ENCODE peak calls at places on chromosomes 13 and 19, in eight cellular contexts. X is WTC11, S is K562, V is IMR-90, M is H1, I is SK-N-SH, B is A549, T is GM12878. K is an unnamed sample.

GRCh38 chr19:45234089-45234869 is 10.9 kb downstream of the EXOC3L2 start:
- DNase-seq in X (peak), I (peak), M (peak), B (no peak), T (no peak), V (no peak), S (no peak), K (no peak)

GRCh38 chr13:114099918-114100445 is 32.4 kb downstream of the RASA3 start:
- DNase-seq in I (peak), S (no peak), B (peak), M (peak), T (no peak), X (peak), V (peak), K (peak)

GRCh38 chr13:92804346-92804745 is 422.3 kb upstream of the GPC6 start:
- DNase-seq in X (no peak), S (no peak), B (no peak), T (no peak), I (no peak), M (no peak), V (peak), K (no peak)

GRCh38 chr19:9791552-9792181 is 23.1 kb upstream of the ZNF846 start:
- DNase-seq in S (peak), B (peak), T (peak), M (peak), I (peak), V (peak), X (peak), K (peak)

GRCh38 chr13:106418556-106418955 is 116.9 kb downstream of the EFNB2 start:
- DNase-seq in M (no peak), T (no peak), V (peak), X (no peak), I (peak), B (no peak), S (no peak), K (no peak)

GRCh38 chr13:30466358-30466714 is 600 bp upstream of the HMGB1 start:
- DNase-seq in M (no peak), B (no peak), S (no peak), V (peak), T (no peak), I (no peak), X (no peak), K (no peak)

GRCh38 chr13:29901714-29902631 is 51.6 kb upstream of the UBL3 start:
- DNase-seq in S (peak), I (no peak), M (no peak), V (peak), X (no peak), T (no peak), B (no peak), K (no peak)

GRCh38 chr19:28618504-28618903 is 594.4 kb downstream of the UQCRFS1 start:
- DNase-seq in M (no peak), I (no peak), T (no peak), B (no peak), X (no peak), V (no peak), S (no peak), K (no peak)

GRCh38 chr19:2478324-2478755 is 2.4 kb downstream of the GADD45B start:
- DNase-seq in X (no peak), T (no peak), S (no peak), V (peak), M (peak), I (peak), B (no peak), K (no peak)

GRCh38 chr13:31037874-31038475 is 105.5 kb downstream of the TEX26 start:
- DNase-seq in T (no peak), M (no peak), V (no peak), X (no peak), B (no peak), I (no peak), S (no peak), K (no peak)

GRCh38 chr19:43526884-43527859 is at the start of gene ETHE1:
- DNase-seq in S (peak), V (peak), I (peak), B (peak), M (peak), T (no peak), X (peak), K (peak)

GRCh38 chr19:50693064-50693975 is 26.3 kb downstream of the SHANK1 start:
- DNase-seq in V (no peak), T (no peak), B (no peak), M (peak), I (peak), X (no peak), S (no peak), K (no peak)

GRCh38 chr19:50688766-50689165 is 30.8 kb downstream of the SHANK1 start:
- DNase-seq in V (no peak), I (no peak), S (no peak), X (no peak), B (no peak), T (no peak), M (no peak), K (no peak)

GRCh38 chr19:50686310-50687032 is 33.1 kb downstream of the SHANK1 start:
- DNase-seq in X (peak), M (peak), S (no peak), B (no peak), V (no peak), I (no peak), T (no peak), K (no peak)

GRCh38 chr19:50694815-50695145 is 24.8 kb downstream of the SHANK1 start:
- DNase-seq in X (no peak), I (no peak), M (no peak), V (no peak), T (no peak), S (no peak), B (no peak), K (no peak)

DNA sequence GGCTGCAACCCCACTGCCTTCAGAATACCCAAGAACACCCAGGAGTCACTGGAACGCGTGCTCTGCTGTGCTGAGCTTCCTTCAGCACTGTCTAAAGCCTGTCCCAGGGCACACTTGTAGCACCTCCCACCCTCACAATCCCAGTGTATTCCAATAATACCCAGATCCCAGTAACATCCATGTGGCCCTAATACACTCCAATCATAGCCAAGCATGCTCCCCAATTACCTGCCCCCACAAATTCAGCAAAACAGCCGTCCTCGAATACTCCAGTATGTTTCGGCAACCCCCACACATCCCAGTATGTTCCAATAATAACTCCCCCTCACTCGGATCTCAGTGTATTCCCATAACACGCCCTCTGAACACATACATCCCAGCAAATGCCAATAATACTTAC is 29.2 kb downstream of the SHANK1 start:
- DNase-seq in M (no peak), I (no peak), X (no peak), S (no peak), V (no peak), B (no peak), T (no peak), K (no peak)
- TF ChIP-seq USF2 in M (no peak), I (no peak), X (no peak), S (no peak), V (no peak), B (no peak), T (no peak), K (no peak)

GRCh38 chr13:39417643-39418042 is 185.3 kb downstream of the LHFPL6 start:
- DNase-seq in I (no peak), B (no peak), T (no peak), V (peak), S (no peak), X (peak), M (peak), K (no peak)
- TF ChIP-seq USF2 in I (no peak), B (no peak), T (no peak), V (no peak), S (no peak), X (no peak), M (no peak), K (no peak)

GRCh38 chr13:24225930-24226329 is 65.4 kb downstream of the SPATA13 start:
- DNase-seq in I (no peak), S (no peak), V (no peak), X (no peak), M (no peak), T (no peak), B (no peak), K (no peak)
- TF ChIP-seq USF2 in I (no peak), S (no peak), V (no peak), X (no peak), M (no peak), T (no peak), B (no peak), K (no peak)

GRCh38 chr13:112851107-112852046 is 117.6 kb upstream of the MCF2L start:
- DNase-seq in X (no peak), I (no peak), T (no peak), S (no peak), M (no peak), B (no peak), V (no peak), K (no peak)

GRCh38 chr13:112850273-112850672 is 118.7 kb upstream of the MCF2L start:
- DNase-seq in S (no peak), V (no peak), T (no peak), X (no peak), I (no peak), B (no peak), M (no peak), K (no peak)

GRCh38 chr13:112846411-112847115 is 122.5 kb upstream of the MCF2L start:
- DNase-seq in T (no peak), M (no peak), S (no peak), V (no peak), B (no peak), X (no peak), I (no peak), K (no peak)

GRCh38 chr13:112852392-112852791 is 116.6 kb upstream of the MCF2L start:
- DNase-seq in B (no peak), M (no peak), V (no peak), X (no peak), I (no peak), T (no peak), S (no peak), K (no peak)

GRCh38 chr13:112849500-112849899 is 119.5 kb upstream of the MCF2L start:
- DNase-seq in M (no peak), X (no peak), I (peak), T (no peak), B (no peak), V (peak), S (no peak), K (peak)
- TF ChIP-seq USF2 in M (no peak), X (no peak), I (no peak), T (no peak), B (no peak), V (no peak), S (no peak), K (no peak)

GRCh38 chr19:18731562-18732008 is 48.1 kb downstream of the CRTC1 start:
- DNase-seq in X (no peak), I (no peak), T (no peak), V (peak), M (no peak), S (peak), B (no peak), K (peak)
- TF ChIP-seq USF2 in X (no peak), I (no peak), T (no peak), V (no peak), M (no peak), S (no peak), B (no peak), K (no peak)

GRCh38 chr13:112060899-112061366 is 6.0 kb upstream of the SOX1 start:
- DNase-seq in X (peak), B (no peak), V (no peak), T (no peak), I (no peak), M (peak), S (no peak), K (no peak)
- TF ChIP-seq USF2 in X (no peak), B (no peak), V (no peak), T (no peak), I (no peak), M (no peak), S (no peak), K (no peak)

DNA sequence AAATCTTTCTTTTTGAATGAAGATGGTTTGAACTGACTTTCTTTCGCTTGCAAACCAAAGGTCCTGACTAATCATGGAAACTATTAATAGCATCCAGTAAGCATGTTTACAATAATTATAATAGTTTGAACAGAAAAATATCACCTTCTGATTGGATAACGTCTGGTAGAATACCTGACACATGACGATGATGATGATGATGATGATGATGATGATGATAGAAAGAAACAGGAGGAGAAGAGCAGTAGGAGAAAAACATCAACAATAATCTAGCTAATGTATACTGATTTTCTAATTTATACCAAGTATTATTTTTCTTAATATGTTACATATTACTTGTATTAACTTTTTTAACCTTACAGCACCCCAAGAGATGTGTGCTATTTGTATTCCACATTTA is 157.5 kb upstream of the SPRY2 start:
- DNase-seq in X (no peak), I (no peak), V (no peak), T (no peak), B (no peak), S (no peak), M (no peak), K (no peak)
- TF ChIP-seq USF2 in X (no peak), I (no peak), V (no peak), T (no peak), B (no peak), S (no peak), M (no peak), K (no peak)

DNA sequence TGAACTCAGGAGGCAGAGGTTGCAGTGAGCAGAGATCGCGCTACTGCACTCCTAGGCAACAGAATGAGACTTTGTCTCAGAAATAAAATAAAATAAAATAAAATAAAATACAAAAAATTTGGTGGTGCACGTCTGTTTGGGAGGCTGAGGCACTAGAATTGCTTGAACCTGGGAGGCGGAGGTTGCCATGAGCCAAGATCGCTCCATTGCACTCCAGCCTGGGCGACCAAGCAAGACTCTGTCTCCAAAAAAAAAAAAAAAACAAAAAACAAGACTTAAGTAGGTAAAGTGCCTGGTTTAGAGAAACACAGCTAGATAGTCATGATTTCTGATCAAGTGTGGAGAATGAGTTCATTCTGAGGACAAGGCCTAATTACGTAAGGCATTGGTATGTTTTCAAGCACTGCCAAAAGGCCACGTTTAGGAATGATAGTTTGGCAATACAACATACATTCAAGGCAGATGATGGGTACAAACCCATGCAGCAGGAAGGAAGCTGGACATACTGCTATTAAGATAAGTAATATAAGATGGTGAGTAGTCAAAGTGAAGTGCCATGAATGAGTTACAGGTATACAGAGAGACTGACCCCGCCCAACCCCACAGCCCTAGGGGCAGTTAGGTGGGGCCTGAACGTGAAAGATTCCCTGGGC is 4.8 kb upstream of the UCHL3 start:
- DNase-seq in S (no peak), V (peak), X (no peak), I (no peak), B (no peak), T (no peak), M (no peak), K (peak)
- TF ChIP-seq USF2 in S (no peak), V (no peak), X (no peak), I (no peak), B (no peak), T (no peak), M (no peak), K (no peak)

GRCh38 chr19:19674315-19674714 is 5.7 kb downstream of the ZNF101 start:
- DNase-seq in S (no peak), T (no peak), X (no peak), I (no peak), V (no peak), M (no peak), B (no peak), K (no peak)

GRCh38 chr19:19668230-19669012 is at the start of gene ZNF101:
- DNase-seq in T (peak), B (peak), I (peak), S (peak), V (peak), M (peak), X (peak), K (peak)

GRCh38 chr19:19672816-19673215 is 4.2 kb downstream of the ZNF101 start:
- DNase-seq in X (no peak), M (no peak), T (no peak), V (no peak), I (no peak), B (no peak), S (no peak), K (no peak)

DNA sequence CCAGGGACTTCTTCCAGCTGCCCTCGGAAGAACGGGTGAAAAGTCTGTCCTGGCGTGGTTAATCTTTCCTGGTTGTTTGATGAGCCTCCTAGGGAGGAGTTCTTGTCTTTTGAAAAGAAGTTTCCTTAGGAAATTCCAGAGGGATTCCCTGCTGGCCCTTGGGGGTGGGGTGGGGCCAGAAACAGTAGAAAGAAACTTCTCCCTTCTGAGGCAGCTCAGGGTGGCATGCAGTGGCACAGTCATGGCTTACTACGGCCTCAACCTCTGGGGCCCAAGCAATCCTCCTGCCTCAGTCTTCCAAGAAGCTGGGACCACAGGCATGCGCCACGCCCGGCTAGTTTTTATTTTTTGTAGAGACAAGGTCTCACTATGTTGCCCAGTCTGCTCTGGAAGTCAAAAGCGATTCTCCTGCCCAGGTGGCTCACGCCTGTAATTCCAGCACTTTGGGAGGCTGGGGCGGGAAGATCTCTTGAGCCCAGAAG is 1.5 kb downstream of the ZNF101 start:
- DNase-seq in T (no peak), B (no peak), S (no peak), V (no peak), I (no peak), M (peak), X (peak), K (no peak)
- TF ChIP-seq USF2 in T (no peak), B (no peak), S (no peak), V (no peak), I (no peak), M (no peak), X (no peak), K (no peak)

K was measured in HepG2.